ENCODE peak calls at places on chromosomes 7 and 10, in four cellular contexts. Z is fibroblast of lung, E is uterus, M is body of pancreas. F is an unnamed sample.
A peak's percentile ranks its signal among the peaks of the same experiment; 100 is the strongest.

GRCh38 chr10:15237351-15237750 is 68.9 kb upstream of the NMT2 start:
- DNase-seq in M (peak; percentile 51), Z (peak; percentile 51), E (no peak), F (no peak)

GRCh38 chr10:89207801-89208551 is 859 bp upstream of the CH25H start:
- DNase-seq in M (peak; percentile 22), Z (no peak), E (peak; percentile 34), F (no peak)

GRCh38 chr7:25009271-25009670 is 29.3 kb upstream of the OSBPL3 start:
- DNase-seq in Z (peak; percentile 95), E (no peak), M (no peak), F (no peak)

GRCh38 chr10:19592276-19592675 is 224.0 kb upstream of the PLXDC2 start:
- DNase-seq in E (no peak), Z (no peak), M (no peak), F (no peak)

GRCh38 chr10:108180883-108181282 is 1016.4 kb upstream of the SORCS1 start:
- DNase-seq in E (no peak), M (no peak), Z (no peak), F (no peak)

GRCh38 chr7:157077986-157078644 is 60.6 kb upstream of the UBE3C start:
- DNase-seq in E (no peak), M (no peak), Z (no peak), F (no peak)

GRCh38 chr10:72272689-72273409 is 875 bp upstream of the DDIT4 start:
- DNase-seq in E (peak; percentile 92), Z (peak; percentile 99), M (peak; percentile 86), F (peak; percentile 80)

GRCh38 chr10:123882681-123883445 is 8.7 kb downstream of the CPXM2 start:
- DNase-seq in M (no peak), E (no peak), Z (no peak), F (no peak)

GRCh38 chr10:6200588-6201510 is 1.9 kb upstream of the PFKFB3 start:
- DNase-seq in M (peak; percentile 62), Z (peak; percentile 67), E (peak; percentile 47), F (no peak)

GRCh38 chr10:23523251-23523650 is 84.4 kb downstream of the OTUD1 start:
- DNase-seq in Z (no peak), M (no peak), E (no peak), F (no peak)

GRCh38 chr7:2616973-2617709 is 14.6 kb upstream of the TTYH3 start:
- DNase-seq in Z (no peak), E (no peak), M (no peak), F (peak; percentile 33)

GRCh38 chr7:266851-267840 is 22.8 kb upstream of the FOXL3 start:
- DNase-seq in Z (no peak), E (no peak), M (peak; percentile 65), F (no peak)

GRCh38 chr7:135372222-135372621 is 137.7 kb downstream of the CNOT4 start:
- DNase-seq in M (no peak), Z (no peak), E (no peak), F (no peak)

GRCh38 chr7:6446977-6447588 is 671 bp downstream of the DAGLB start:
- DNase-seq in E (peak; percentile 70), Z (peak; percentile 76), M (peak; percentile 79), F (peak; percentile 64)

GRCh38 chr10:47051741-47052238 is 140.6 kb downstream of the PTPN20 start:
- DNase-seq in Z (no peak), M (no peak), E (no peak), F (no peak)

GRCh38 chr7:424961-425793 is 94.5 kb downstream of the PDGFA start:
- DNase-seq in E (no peak), Z (no peak), M (no peak), F (peak; percentile 55)

GRCh38 chr10:96678725-96679124 is 41.6 kb downstream of the PIK3AP1 start:
- DNase-seq in M (no peak), Z (no peak), E (no peak), F (no peak)

GRCh38 chr10:49350138-49350537 is 45.8 kb downstream of the DRGX start:
- DNase-seq in E (no peak), Z (no peak), M (no peak), F (no peak)

GRCh38 chr10:19791032-19791431 is 25.2 kb upstream of the PLXDC2 start:
- DNase-seq in M (no peak), Z (no peak), E (no peak), F (no peak)

GRCh38 chr10:107546239-107546638 is 381.7 kb upstream of the SORCS1 start:
- DNase-seq in Z (peak; percentile 44), M (no peak), E (no peak), F (peak; percentile 5)

GRCh38 chr7:12690041-12690878 is 2.8 kb downstream of the ARL4A start:
- DNase-seq in M (no peak), E (no peak), Z (no peak), F (no peak)

GRCh38 chr10:25615926-25616325 is 318.1 kb upstream of the MYO3A start:
- DNase-seq in M (no peak), E (no peak), Z (no peak), F (no peak)

GRCh38 chr7:45230083-45230482 is 72.5 kb downstream of the RAMP3 start:
- DNase-seq in E (no peak), Z (no peak), M (no peak), F (no peak)

GRCh38 chr7:47255007-47255406 is 326.9 kb downstream of the TNS3 start:
- DNase-seq in M (no peak), E (no peak), Z (no peak), F (no peak)

GRCh38 chr7:17941171-17941490 is 837 bp upstream of the SNX13 start:
- DNase-seq in E (no peak), M (no peak), Z (peak; percentile 16), F (no peak)

GRCh38 chr7:110650313-110650712 is 440.6 kb upstream of the LRRN3 start:
- DNase-seq in M (no peak), Z (no peak), E (no peak), F (no peak)

GRCh38 chr7:122305475-122306319 is 1.1 kb upstream of the FEZF1 start:
- DNase-seq in Z (no peak), M (peak; percentile 20), E (no peak), F (no peak)

GRCh38 chr10:107733328-107733727 is 568.8 kb upstream of the SORCS1 start:
- DNase-seq in E (no peak), M (no peak), Z (no peak), F (no peak)

GRCh38 chr7:2269468-2270460 is 27.7 kb downstream of the NUDT1 start:
- DNase-seq in E (no peak), Z (peak; percentile 35), M (no peak), F (no peak)

GRCh38 chr10:76085773-76086570 is 654.5 kb downstream of the LRMDA start:
- DNase-seq in M (no peak), Z (no peak), E (no peak), F (no peak)

GRCh38 chr7:87482115-87482514 is 6.6 kb upstream of the ABCB4 start:
- DNase-seq in Z (no peak), M (no peak), E (no peak), F (no peak)

GRCh38 chr7:151034312-151035023 is 6.2 kb downstream of the ABCB8 start:
- DNase-seq in M (no peak), Z (no peak), E (no peak), F (no peak)

GRCh38 chr7:107725138-107725740 is 18.7 kb upstream of the CBLL1 start:
- DNase-seq in E (peak; percentile 25), M (peak; percentile 60), Z (peak; percentile 76), F (no peak)

DNA sequence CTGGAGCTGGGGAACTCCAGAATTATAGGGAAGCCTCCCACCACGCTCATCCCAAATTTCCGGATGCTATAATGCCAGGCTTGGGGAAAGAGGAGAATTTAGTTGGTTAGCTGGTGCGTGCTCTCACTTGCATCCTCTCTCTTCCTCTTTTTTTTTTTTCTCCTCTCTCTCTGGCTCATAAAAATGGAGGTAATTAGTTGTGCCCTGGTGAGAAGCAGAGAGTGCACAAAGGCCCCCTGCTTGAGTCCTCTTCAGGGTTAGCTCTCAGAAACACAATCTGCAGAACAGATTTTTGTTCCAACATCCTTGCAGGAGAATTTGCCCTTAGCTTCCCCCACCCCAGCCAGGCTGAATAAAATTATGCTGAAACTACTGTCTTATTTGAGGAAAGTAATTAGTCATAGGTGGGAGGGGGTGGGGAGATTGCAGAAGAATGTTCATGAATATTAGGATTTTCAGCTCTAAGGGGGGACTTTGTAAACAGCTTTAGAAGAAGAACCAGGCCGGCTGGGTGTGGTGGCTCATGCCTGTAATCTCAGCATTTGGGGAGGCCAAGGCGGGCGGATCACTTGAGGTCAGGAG is 7.6 kb downstream of the SERPINE1 start:
- DNase-seq in M (no peak), E (no peak), Z (peak; percentile 59), F (no peak)
- H3K27ac ChIP-seq in M (no peak overlapping the region), E (no peak overlapping the region), Z (peak overlapping the region; percentile 33), F (peak overlapping the region; percentile 67)

GRCh38 chr10:112614072-112614471 is 167.1 kb downstream of the VTI1A start:
- DNase-seq in E (no peak), M (no peak), Z (no peak), F (no peak)
- H3K27ac ChIP-seq in E (no peak overlapping the region), M (no peak overlapping the region), Z (no peak overlapping the region), F (no peak overlapping the region)

DNA sequence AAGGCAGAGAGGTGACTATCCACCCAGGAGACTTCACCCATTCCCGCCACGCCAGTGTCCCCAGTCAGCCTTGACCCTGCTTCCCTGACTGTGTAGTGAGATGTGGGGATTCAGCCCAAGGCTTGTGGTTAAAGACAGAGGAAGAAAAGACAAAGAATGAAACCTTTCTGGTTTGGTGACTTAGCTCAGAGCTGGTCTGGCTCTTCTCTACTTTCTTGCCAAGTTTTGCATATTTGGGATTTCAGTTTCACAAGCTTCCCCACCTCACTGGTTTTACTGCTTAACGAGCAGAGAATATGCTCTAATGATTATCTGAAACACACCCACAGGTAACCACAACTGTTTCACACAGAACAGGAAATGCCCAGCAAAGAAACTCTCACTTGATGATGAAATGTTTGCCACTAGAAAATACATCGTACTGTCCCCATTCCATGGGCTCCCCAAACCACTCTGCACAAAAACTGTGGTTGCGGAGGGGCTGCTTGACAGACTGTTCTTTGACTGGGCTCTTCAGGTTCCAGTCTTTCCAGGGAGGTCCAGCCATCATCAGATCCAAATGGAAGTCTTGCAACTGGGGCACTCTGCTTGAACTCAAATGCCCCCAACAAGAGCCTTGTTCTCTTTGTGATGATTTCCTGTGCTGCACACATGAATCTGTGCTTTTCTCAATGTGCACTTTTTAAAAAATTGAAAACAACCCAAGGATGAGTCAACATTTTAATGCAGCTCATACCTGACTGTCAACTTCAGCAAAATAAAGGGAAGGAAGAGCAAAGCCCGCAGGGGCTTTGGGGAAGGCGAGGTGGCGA is 95.5 kb downstream of the CTBP2 start:
- DNase-seq in M (no peak), Z (no peak), E (no peak), F (no peak)
- H3K27ac ChIP-seq in M (peak overlapping the region; percentile 33), Z (peak overlapping the region; percentile 40), E (peak overlapping the region; percentile 99), F (no peak overlapping the region)

GRCh38 chr7:30476401-30477145 is 2.0 kb downstream of the NOD1 start:
- DNase-seq in E (no peak), Z (no peak), M (no peak), F (no peak)
- H3K27ac ChIP-seq in E (peak overlapping the region; percentile 93), Z (no peak overlapping the region), M (no peak overlapping the region), F (no peak overlapping the region)

DNA sequence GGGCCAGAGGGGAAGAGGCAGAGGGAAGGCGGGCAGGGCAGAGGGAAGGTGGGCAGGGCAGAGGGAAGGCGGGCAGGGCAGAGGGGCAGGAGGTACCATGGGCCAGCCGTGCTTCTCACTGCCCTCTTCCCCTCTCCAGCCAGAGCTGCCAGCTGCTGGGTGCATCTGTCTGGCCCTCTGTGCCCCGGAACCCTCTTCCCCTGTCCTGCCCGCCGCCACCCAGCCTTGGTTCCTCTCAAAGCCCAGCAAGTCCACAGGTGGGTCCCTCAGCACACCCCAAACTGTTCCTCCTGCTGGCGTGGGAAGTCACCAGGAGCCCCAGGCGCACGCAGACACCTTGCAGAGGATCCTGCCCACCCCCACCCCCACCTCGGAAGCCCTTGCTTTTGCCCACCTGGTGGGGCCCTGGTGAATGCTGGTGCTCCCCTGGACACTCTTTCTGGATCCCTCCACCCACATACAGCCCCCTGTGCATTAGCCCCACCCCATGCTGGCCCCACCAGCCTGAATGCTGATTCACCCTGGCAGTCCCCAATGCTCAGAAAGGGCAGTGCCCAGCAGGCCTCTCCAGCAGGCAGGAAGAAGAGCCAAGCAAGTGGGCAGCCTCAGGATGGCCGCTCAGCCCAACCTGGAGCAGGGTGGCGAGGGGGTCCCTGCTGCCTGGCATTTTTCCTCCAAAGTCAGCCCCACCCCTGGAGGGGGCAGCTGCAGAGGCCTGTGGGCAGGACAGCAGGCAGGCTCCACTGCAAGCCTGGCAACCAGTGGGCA is 1.9 kb upstream of the PWWP2B start:
- DNase-seq in E (no peak), Z (no peak), M (no peak), F (no peak)
- H3K27ac ChIP-seq in E (peak overlapping the region; percentile 96), Z (no peak overlapping the region), M (peak overlapping the region; percentile 97), F (peak overlapping the region; percentile 70)